ENCODE peak calls at places on chromosome 1, in five cellular contexts. One of them, this sample, is unnamed.
A peak's percentile ranks its signal among the peaks of the same experiment; 100 is the strongest.

GRCh38 chr1:222768592-222768991 is 31.6 kb downstream of the FAM177B start:
- DNase-seq in left colon: no peak
- DNase-seq in GM18507: no peak
- DNase-seq in OCI-M1: no peak
- DNase-seq in hypothalamus: no peak
- DNase-seq in this sample: no peak

GRCh38 chr1:77218477-77219165 is 609 bp downstream of the PIGK start:
- DNase-seq in left colon: no peak
- DNase-seq in GM18507: no peak
- DNase-seq in OCI-M1: peak; percentile 83
- DNase-seq in hypothalamus: no peak
- DNase-seq in this sample: no peak

GRCh38 chr1:77143529-77144121 is 75.6 kb downstream of the PIGK start:
- DNase-seq in left colon: no peak
- DNase-seq in GM18507: no peak
- DNase-seq in OCI-M1: peak; percentile 63
- DNase-seq in hypothalamus: no peak
- DNase-seq in this sample: no peak

GRCh38 chr1:229600229-229600628 is 25.7 kb downstream of the TAF5L start:
- DNase-seq in left colon: no peak
- DNase-seq in GM18507: no peak
- DNase-seq in OCI-M1: no peak
- DNase-seq in hypothalamus: no peak
- DNase-seq in this sample: no peak

GRCh38 chr1:147647796-147648633 is 22.3 kb downstream of the ACP6 start:
- DNase-seq in left colon: no peak
- DNase-seq in GM18507: no peak
- DNase-seq in OCI-M1: no peak
- DNase-seq in hypothalamus: no peak
- DNase-seq in this sample: no peak

GRCh38 chr1:207240325-207241095 is 81.0 kb upstream of the CD55 start:
- DNase-seq in left colon: no peak
- DNase-seq in GM18507: no peak
- DNase-seq in OCI-M1: peak; percentile 16
- DNase-seq in hypothalamus: no peak
- DNase-seq in this sample: no peak

GRCh38 chr1:109901508-109902145 is 9.0 kb upstream of the CSF1 start:
- DNase-seq in left colon: peak; percentile 54
- DNase-seq in GM18507: no peak
- DNase-seq in OCI-M1: peak; percentile 84
- DNase-seq in hypothalamus: no peak
- DNase-seq in this sample: peak; percentile 52

GRCh38 chr1:22045604-22046228 is 6.8 kb upstream of the CDC42 start:
- DNase-seq in left colon: no peak
- DNase-seq in GM18507: no peak
- DNase-seq in OCI-M1: no peak
- DNase-seq in hypothalamus: no peak
- DNase-seq in this sample: no peak

GRCh38 chr1:223355699-223356098 is 8.3 kb downstream of the SUSD4 start:
- DNase-seq in left colon: no peak
- DNase-seq in GM18507: no peak
- DNase-seq in OCI-M1: no peak
- DNase-seq in hypothalamus: no peak
- DNase-seq in this sample: no peak

GRCh38 chr1:232239557-232240468 is 390.1 kb downstream of the SIPA1L2 start:
- DNase-seq in left colon: no peak
- DNase-seq in GM18507: no peak
- DNase-seq in OCI-M1: no peak
- DNase-seq in hypothalamus: no peak
- DNase-seq in this sample: no peak

GRCh38 chr1:172851077-172851476 is 192.2 kb downstream of the FASLG start:
- DNase-seq in left colon: no peak
- DNase-seq in GM18507: no peak
- DNase-seq in OCI-M1: no peak
- DNase-seq in hypothalamus: no peak
- DNase-seq in this sample: no peak

GRCh38 chr1:227996187-227996950 is 10.4 kb upstream of the WNT3A start:
- DNase-seq in left colon: peak; percentile 8
- DNase-seq in GM18507: no peak
- DNase-seq in OCI-M1: no peak
- DNase-seq in hypothalamus: no peak
- DNase-seq in this sample: no peak

GRCh38 chr1:43031316-43032203 is 72.9 kb upstream of the SLC2A1 start:
- DNase-seq in left colon: no peak
- DNase-seq in GM18507: no peak
- DNase-seq in OCI-M1: no peak
- DNase-seq in hypothalamus: no peak
- DNase-seq in this sample: no peak

GRCh38 chr1:207428783-207429182 is 25.3 kb upstream of the CR2 start:
- DNase-seq in left colon: no peak
- DNase-seq in GM18507: no peak
- DNase-seq in OCI-M1: no peak
- DNase-seq in hypothalamus: no peak
- DNase-seq in this sample: no peak

GRCh38 chr1:147273409-147274307 is 31.2 kb downstream of the CHD1L start:
- DNase-seq in left colon: no peak
- DNase-seq in GM18507: peak; percentile 22
- DNase-seq in OCI-M1: peak; percentile 86
- DNase-seq in hypothalamus: no peak
- DNase-seq in this sample: no peak

GRCh38 chr1:14294006-14294405 is 304.5 kb upstream of the KAZN start:
- DNase-seq in left colon: no peak
- DNase-seq in GM18507: no peak
- DNase-seq in OCI-M1: no peak
- DNase-seq in hypothalamus: no peak
- DNase-seq in this sample: no peak

GRCh38 chr1:75908717-75909152 is 23.5 kb downstream of the ASB17 start:
- DNase-seq in left colon: no peak
- DNase-seq in GM18507: no peak
- DNase-seq in OCI-M1: peak; percentile 80
- DNase-seq in hypothalamus: no peak
- DNase-seq in this sample: no peak

GRCh38 chr1:177278626-177279390 is 108.0 kb downstream of the BRINP2 start:
- DNase-seq in left colon: no peak
- DNase-seq in GM18507: no peak
- DNase-seq in OCI-M1: no peak
- DNase-seq in hypothalamus: no peak
- DNase-seq in this sample: no peak

GRCh38 chr1:50023292-50024159 is at the start of gene AGBL4:
- DNase-seq in left colon: peak; percentile 38
- DNase-seq in GM18507: no peak
- DNase-seq in OCI-M1: no peak
- DNase-seq in hypothalamus: peak; percentile 44
- DNase-seq in this sample: peak; percentile 80

GRCh38 chr1:42175314-42176054 is 10.9 kb upstream of the GUCA2A start:
- DNase-seq in left colon: no peak
- DNase-seq in GM18507: no peak
- DNase-seq in OCI-M1: no peak
- DNase-seq in hypothalamus: no peak
- DNase-seq in this sample: no peak

GRCh38 chr1:25826571-25826970 is 6.8 kb downstream of the MTFR1L start:
- DNase-seq in left colon: no peak
- DNase-seq in GM18507: no peak
- DNase-seq in OCI-M1: no peak
- DNase-seq in hypothalamus: no peak
- DNase-seq in this sample: no peak

GRCh38 chr1:198657550-198658064 is 18.8 kb downstream of the PTPRC start:
- DNase-seq in left colon: no peak
- DNase-seq in GM18507: no peak
- DNase-seq in OCI-M1: peak; percentile 87
- DNase-seq in hypothalamus: no peak
- DNase-seq in this sample: no peak

GRCh38 chr1:208158640-208159541 is 85.3 kb downstream of the PLXNA2 start:
- DNase-seq in left colon: peak; percentile 77
- DNase-seq in GM18507: no peak
- DNase-seq in OCI-M1: no peak
- DNase-seq in hypothalamus: no peak
- DNase-seq in this sample: no peak

GRCh38 chr1:114651893-114652292 is 18.0 kb downstream of the DENND2C start:
- DNase-seq in left colon: no peak
- DNase-seq in GM18507: no peak
- DNase-seq in OCI-M1: no peak
- DNase-seq in hypothalamus: no peak
- DNase-seq in this sample: no peak

GRCh38 chr1:91596474-91596873 is 95.8 kb downstream of the CDC7 start:
- DNase-seq in left colon: no peak
- DNase-seq in GM18507: no peak
- DNase-seq in OCI-M1: peak; percentile 58
- DNase-seq in hypothalamus: no peak
- DNase-seq in this sample: no peak

GRCh38 chr1:156337052-156337887 is 822 bp downstream of the CCT3 start:
- DNase-seq in left colon: no peak
- DNase-seq in GM18507: no peak
- DNase-seq in OCI-M1: peak; percentile 61
- DNase-seq in hypothalamus: no peak
- DNase-seq in this sample: no peak

GRCh38 chr1:207938016-207938415 is 27.1 kb upstream of the CD34 start:
- DNase-seq in left colon: no peak
- DNase-seq in GM18507: no peak
- DNase-seq in OCI-M1: no peak
- DNase-seq in hypothalamus: no peak
- DNase-seq in this sample: no peak

GRCh38 chr1:220974431-220974830 is 95.2 kb downstream of the HLX start:
- DNase-seq in left colon: no peak
- DNase-seq in GM18507: no peak
- DNase-seq in OCI-M1: no peak
- DNase-seq in hypothalamus: no peak
- DNase-seq in this sample: no peak

GRCh38 chr1:181635108-181635507 is 151.8 kb downstream of the CACNA1E start:
- DNase-seq in left colon: no peak
- DNase-seq in GM18507: no peak
- DNase-seq in OCI-M1: no peak
- DNase-seq in hypothalamus: no peak
- DNase-seq in this sample: no peak